ENCODE peak calls at places on chromosomes 7 and 10, in ten cellular contexts. D is heart left ventricle, Y is left ventricle myocardium inferior, P is NB4, Q is cardiac muscle cell, N is neural progenitor cell, V is upper lobe of right lung, L is WERI-Rb-1, E is mucosa of descending colon, H is right lobe of liver. U is an unnamed sample.

GRCh38 chr7:128842674-128843641 is 12.8 kb downstream of the FLNC start:
- DNase-seq in V (no peak), E (no peak), L (no peak), Y (peak), H (peak), Q (no peak), D (no peak), P (no peak), N (no peak), U (no peak)

GRCh38 chr10:121437596-121437995 is 160.6 kb downstream of the FGFR2 start:
- DNase-seq in E (no peak), D (peak), Y (peak), H (no peak), Q (peak), L (peak), P (no peak), V (peak), N (peak), U (peak)

GRCh38 chr10:130740166-130740565 is 571.4 kb downstream of the TCERG1L start:
- DNase-seq in V (peak), Q (no peak), Y (no peak), L (no peak), E (no peak), H (no peak), P (no peak), N (no peak), D (no peak), U (no peak)

GRCh38 chr7:158407581-158408331 is 179.9 kb downstream of the PTPRN2 start:
- DNase-seq in H (peak), E (peak), N (peak), Q (peak), V (peak), Y (no peak), D (no peak), L (no peak), P (peak), U (peak)

GRCh38 chr10:86363184-86363832 is 3.3 kb downstream of the GRID1 start:
- DNase-seq in V (peak), Q (peak), N (peak), E (no peak), Y (peak), P (no peak), D (peak), L (peak), H (peak), U (peak)

GRCh38 chr10:78657622-78658165 is 411.1 kb upstream of the ZMIZ1 start:
- DNase-seq in N (peak), D (peak), H (peak), E (peak), P (peak), L (peak), Q (peak), V (peak), Y (peak), U (peak)

GRCh38 chr7:12674861-12675260 is 12.6 kb upstream of the ARL4A start:
- DNase-seq in E (peak), Y (no peak), P (peak), L (no peak), H (no peak), N (peak), Q (no peak), D (no peak), V (no peak), U (peak)

GRCh38 chr10:17649836-17650235 is 5.9 kb downstream of the STAM start:
- DNase-seq in L (no peak), E (no peak), H (no peak), N (no peak), Y (no peak), Q (no peak), V (no peak), P (no peak), D (no peak), U (no peak)

GRCh38 chr10:131678171-131678570 is 222.6 kb upstream of the PPP2R2D start:
- DNase-seq in P (no peak), E (no peak), L (no peak), D (no peak), Y (no peak), V (peak), H (peak), N (no peak), Q (no peak), U (no peak)

GRCh38 chr10:107686095-107686494 is 521.6 kb upstream of the SORCS1 start:
- DNase-seq in V (no peak), Q (no peak), L (no peak), E (peak), N (no peak), D (no peak), Y (no peak), H (no peak), P (peak), U (no peak)

GRCh38 chr7:48089415-48089975 is 430 bp downstream of the UPP1 start:
- DNase-seq in L (no peak), H (no peak), N (no peak), D (no peak), Y (no peak), E (no peak), Q (no peak), V (peak), P (no peak), U (peak)

GRCh38 chr10:52729259-52730104 is 43.1 kb downstream of the MBL2 start:
- DNase-seq in D (no peak), P (peak), V (no peak), Q (peak), H (no peak), E (peak), N (peak), Y (no peak), L (no peak), U (peak)

GRCh38 chr7:150361807-150362621 is 6.6 kb upstream of the REPIN1 start:
- DNase-seq in P (no peak), N (peak), E (no peak), Y (no peak), L (no peak), V (peak), Q (peak), D (no peak), H (no peak), U (no peak)

GRCh38 chr7:107563761-107564552 is at the start of the genes COG5 and DUS4L:
- DNase-seq in N (peak), P (peak), L (peak), V (peak), H (peak), D (peak), E (peak), Y (peak), Q (peak), U (peak)

GRCh38 chr7:50273870-50274269 is 30.6 kb upstream of the IKZF1 start:
- DNase-seq in L (no peak), Y (no peak), H (no peak), D (no peak), Q (no peak), N (no peak), V (no peak), P (peak), E (no peak), U (no peak)

GRCh38 chr10:62919776-62920175 is 103.6 kb upstream of the EGR2 start:
- DNase-seq in N (no peak), V (no peak), Q (no peak), Y (no peak), L (no peak), E (no peak), H (no peak), P (no peak), D (no peak), U (no peak)

GRCh38 chr10:132910901-132911711 is 31.3 kb downstream of the CFAP46 start:
- DNase-seq in Y (no peak), H (peak), P (peak), Q (no peak), E (no peak), V (peak), L (no peak), D (no peak), N (no peak), U (no peak)

GRCh38 chr7:133252506-133252857 is 396 bp upstream of the EXOC4 start:
- DNase-seq in E (no peak), L (no peak), H (no peak), Y (no peak), V (no peak), N (no peak), Q (no peak), D (no peak), P (no peak), U (no peak)

GRCh38 chr7:126716321-126716720 is 536.4 kb downstream of the GRM8 start:
- DNase-seq in L (no peak), N (no peak), H (no peak), V (no peak), Y (no peak), E (no peak), P (no peak), D (no peak), Q (no peak), U (no peak)

GRCh38 chr7:30682131-30683083 is at the start of gene CRHR2:
- DNase-seq in P (no peak), Q (peak), D (peak), E (no peak), V (peak), H (no peak), N (peak), L (peak), Y (peak), U (peak)

GRCh38 chr7:30679664-30680063 is 2.6 kb downstream of the CRHR2 start:
- DNase-seq in L (no peak), Q (no peak), N (no peak), E (no peak), P (no peak), H (no peak), D (no peak), V (no peak), Y (no peak), U (no peak)

GRCh38 chr7:30683306-30683705 is 1.1 kb upstream of the CRHR2 start:
- DNase-seq in P (no peak), H (no peak), Y (no peak), Q (no peak), D (no peak), N (no peak), V (no peak), L (no peak), E (no peak), U (no peak)

GRCh38 chr7:30683839-30684238 is 1.6 kb upstream of the CRHR2 start:
- DNase-seq in L (no peak), H (no peak), P (no peak), D (no peak), N (no peak), V (no peak), E (no peak), Q (no peak), Y (no peak), U (no peak)

GRCh38 chr7:30681262-30682130 is 760 bp downstream of the CRHR2 start:
- DNase-seq in Q (peak), H (no peak), E (no peak), Y (no peak), N (peak), L (peak), P (no peak), D (no peak), V (peak), U (peak)
- TF ChIP-seq CTCF in Q (no peak), H (no peak), E (no peak), Y (no peak), N (no peak), L (peak), P (no peak), D (no peak), V (no peak), U (peak)

DNA sequence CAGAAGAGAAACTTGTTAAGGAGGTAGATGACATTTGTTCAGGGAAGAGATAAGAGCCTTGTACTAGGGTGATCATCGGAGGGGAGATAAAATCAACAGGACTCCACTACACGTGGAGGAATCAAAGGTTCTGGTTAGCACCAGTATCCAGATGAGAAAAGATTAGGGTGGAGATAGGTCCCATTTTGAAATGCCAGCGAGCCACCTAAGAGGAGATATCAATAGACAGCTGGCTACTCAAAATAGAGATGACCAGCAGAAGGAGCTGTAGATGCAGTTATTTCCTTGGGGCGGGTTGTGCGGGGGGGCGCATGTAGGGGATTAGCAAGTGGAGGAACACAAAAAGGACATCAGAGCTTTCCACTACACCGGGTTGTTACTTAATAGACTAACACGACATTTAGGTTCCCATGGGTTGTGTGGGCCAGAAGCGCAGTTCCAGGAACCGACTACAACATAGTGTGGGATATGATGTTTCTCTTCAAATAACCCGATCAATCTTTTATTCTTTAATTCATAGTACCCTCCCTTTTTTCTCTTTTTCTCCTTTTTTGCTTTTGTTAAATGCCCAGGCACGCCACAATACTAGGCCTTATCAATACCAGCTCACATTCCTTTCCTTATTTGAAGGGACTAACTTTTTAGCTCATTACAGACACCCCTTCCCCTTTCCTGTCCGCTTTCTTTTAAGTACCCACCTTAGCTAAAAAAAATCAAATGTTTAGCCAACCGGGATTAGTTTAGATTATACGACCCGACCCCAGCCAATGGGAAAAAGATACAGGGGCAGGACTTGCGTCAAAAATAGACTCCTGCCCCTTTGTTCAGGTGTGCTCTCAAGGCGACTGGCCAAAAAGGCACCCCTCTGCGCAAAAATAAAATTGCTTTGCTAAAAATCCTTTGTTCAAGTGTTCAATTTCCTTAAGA is 2.0 kb upstream of the KIF11 start:
- DNase-seq in N (peak), L (peak), P (peak), Y (peak), H (peak), Q (peak), E (peak), D (peak), V (peak), U (peak)
- H3K4me3 ChIP-seq in N (peak), L (peak), P (peak), Y (peak), H (peak), Q (peak), E (peak), D (peak), V (peak), U (peak)

GRCh38 chr10:122510736-122511135 is 49.4 kb downstream of the HTRA1 start:
- DNase-seq in D (no peak), L (no peak), H (no peak), Q (no peak), P (peak), Y (no peak), N (no peak), E (no peak), V (no peak), U (no peak)
- TF ChIP-seq CTCF in D (no peak), L (no peak), H (no peak), Q (no peak), P (no peak), Y (no peak), N (no peak), E (no peak), V (no peak), U (no peak)

GRCh38 chr7:142002179-142002578 is 6.5 kb downstream of the MGAM start:
- DNase-seq in L (no peak), V (no peak), Y (no peak), Q (no peak), P (no peak), H (no peak), N (no peak), D (no peak), E (no peak), U (no peak)
- H3K4me3 ChIP-seq in L (no peak), V (no peak), Y (no peak), Q (no peak), P (no peak), H (no peak), N (no peak), D (no peak), E (no peak), U (no peak)

DNA sequence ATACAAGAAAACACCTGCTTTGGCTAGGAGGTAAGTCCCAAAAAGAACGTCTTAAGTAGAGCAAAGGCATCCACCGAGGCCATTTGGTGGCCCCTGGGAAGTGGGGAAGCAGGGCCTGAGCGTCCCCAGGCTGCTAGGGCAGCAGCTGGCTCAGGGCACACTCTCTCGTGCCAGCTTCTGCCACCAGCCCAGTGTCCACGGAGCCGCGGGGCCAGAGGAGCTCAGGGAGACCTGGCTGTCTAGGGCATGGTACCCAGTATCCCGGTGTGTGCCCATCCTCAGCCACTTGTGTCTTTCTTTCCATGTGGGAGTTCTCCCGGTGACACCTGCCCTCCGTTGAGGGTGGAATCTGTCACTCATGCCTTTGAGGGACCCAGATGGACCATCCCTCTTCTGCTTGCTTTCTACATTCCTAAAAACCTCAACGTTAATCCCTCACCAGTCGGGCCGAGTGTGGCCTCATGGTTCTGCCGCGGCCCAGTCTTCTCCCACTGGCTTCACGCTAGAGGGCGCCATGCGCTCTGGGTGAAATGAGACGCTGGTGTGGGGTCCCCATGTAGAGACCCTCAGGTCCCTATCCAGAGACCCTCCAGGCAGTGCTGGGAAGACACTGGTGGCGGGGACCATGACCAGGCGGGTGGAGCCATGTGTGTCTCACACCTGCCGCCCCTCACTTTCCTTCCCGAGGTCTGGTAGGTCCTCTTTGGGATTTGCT is 9.5 kb upstream of the AP5Z1 start:
- DNase-seq in Y (no peak), H (no peak), L (no peak), E (no peak), V (no peak), D (no peak), P (no peak), N (peak), Q (no peak), U (peak)
- TF ChIP-seq CTCF in Y (peak), H (peak), L (no peak), E (no peak), V (no peak), D (peak), P (peak), N (peak), Q (peak), U (peak)

GRCh38 chr10:101783736-101784118 is 481 bp upstream of the NPM3 start:
- DNase-seq in Y (no peak), V (no peak), Q (no peak), H (no peak), N (peak), E (no peak), P (no peak), L (peak), D (no peak), U (peak)
- H3K4me3 ChIP-seq in Y (peak), V (peak), Q (peak), H (peak), N (peak), E (no peak), P (peak), L (peak), D (peak), U (peak)

DNA sequence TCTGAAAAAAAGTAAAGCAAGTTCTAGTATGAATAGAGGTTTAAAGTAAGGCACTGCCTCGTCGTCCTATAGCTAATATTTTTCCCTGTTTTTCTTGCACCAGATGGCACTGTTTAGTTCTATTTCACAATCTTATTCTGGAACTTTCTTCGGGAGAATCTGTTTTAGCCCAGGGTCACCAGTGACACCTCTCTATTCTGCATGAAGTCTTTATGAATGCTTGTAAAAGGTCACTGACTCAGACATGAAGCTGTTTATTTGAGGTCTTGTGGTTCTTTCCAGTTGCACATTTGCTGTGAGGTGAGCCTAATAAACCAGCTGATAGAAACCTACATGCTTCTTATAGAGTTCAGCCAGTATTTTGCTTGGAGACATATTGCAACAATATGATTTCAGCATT is 444.3 kb downstream of the AUTS2 start:
- DNase-seq in V (no peak), E (no peak), L (no peak), Q (no peak), Y (no peak), H (no peak), N (no peak), P (peak), D (no peak), U (no peak)
- TF ChIP-seq CTCF in V (peak), E (no peak), L (peak), Q (peak), Y (peak), H (peak), N (peak), P (no peak), D (peak), U (peak)